ENCODE peak calls at places on chromosome 15, in five cellular contexts. One of them, this sample, is unnamed.
A peak's percentile ranks its signal among the peaks of the same experiment; 100 is the strongest.

GRCh38 chr15:87369269-87369668 is 887.3 kb downstream of the NTRK3 start:
- DNase-seq in CD8-positive, alpha-beta T cell: no peak
- DNase-seq in coronary artery: no peak
- DNase-seq in Peyer's patch: no peak
- DNase-seq in ovary: no peak
- DNase-seq in this sample: no peak

GRCh38 chr15:62896380-62896866 is 146.1 kb upstream of the TPM1 start:
- DNase-seq in coronary artery: no peak
- DNase-seq in CD8-positive, alpha-beta T cell: no peak
- DNase-seq in Peyer's patch: no peak
- DNase-seq in ovary: no peak
- DNase-seq in this sample: no peak

GRCh38 chr15:87527416-87527815 is 729.1 kb downstream of the NTRK3 start:
- DNase-seq in coronary artery: no peak
- DNase-seq in CD8-positive, alpha-beta T cell: no peak
- DNase-seq in Peyer's patch: no peak
- DNase-seq in ovary: no peak
- DNase-seq in this sample: no peak

GRCh38 chr15:83487519-83487918 is 40.4 kb downstream of the SH3GL3 start:
- DNase-seq in coronary artery: no peak
- DNase-seq in ovary: no peak
- DNase-seq in CD8-positive, alpha-beta T cell: no peak
- DNase-seq in Peyer's patch: no peak
- DNase-seq in this sample: no peak

GRCh38 chr15:72994778-72995177 is 57.5 kb upstream of the NEO1 start:
- DNase-seq in ovary: peak; percentile 63
- DNase-seq in coronary artery: no peak
- DNase-seq in Peyer's patch: peak; percentile 60
- DNase-seq in CD8-positive, alpha-beta T cell: no peak
- DNase-seq in this sample: no peak

GRCh38 chr15:62769604-62770003 is 272.9 kb upstream of the TPM1 start:
- DNase-seq in Peyer's patch: no peak
- DNase-seq in coronary artery: no peak
- DNase-seq in CD8-positive, alpha-beta T cell: no peak
- DNase-seq in ovary: no peak
- DNase-seq in this sample: no peak

GRCh38 chr15:97502038-97502437 is 458.5 kb upstream of the ARRDC4 start:
- DNase-seq in ovary: no peak
- DNase-seq in Peyer's patch: no peak
- DNase-seq in coronary artery: no peak
- DNase-seq in CD8-positive, alpha-beta T cell: no peak
- DNase-seq in this sample: no peak

GRCh38 chr15:58462547-58462946 is 30.8 kb downstream of the LIPC start:
- DNase-seq in Peyer's patch: peak; percentile 79
- DNase-seq in CD8-positive, alpha-beta T cell: no peak
- DNase-seq in ovary: no peak
- DNase-seq in coronary artery: no peak
- DNase-seq in this sample: no peak

GRCh38 chr15:89198934-89199333 is 22.4 kb downstream of the RLBP1 start:
- DNase-seq in CD8-positive, alpha-beta T cell: no peak
- DNase-seq in ovary: no peak
- DNase-seq in coronary artery: no peak
- DNase-seq in Peyer's patch: no peak
- DNase-seq in this sample: no peak

GRCh38 chr15:22895465-22896190 is 57.2 kb downstream of the NIPA2 start:
- DNase-seq in Peyer's patch: peak; percentile 80
- DNase-seq in coronary artery: no peak
- DNase-seq in CD8-positive, alpha-beta T cell: no peak
- DNase-seq in ovary: no peak
- DNase-seq in this sample: no peak

GRCh38 chr15:31463521-31464102 is 137.0 kb downstream of the KLF13 start:
- DNase-seq in ovary: no peak
- DNase-seq in coronary artery: no peak
- DNase-seq in CD8-positive, alpha-beta T cell: no peak
- DNase-seq in Peyer's patch: peak; percentile 43
- DNase-seq in this sample: peak; percentile 30

GRCh38 chr15:75531041-75531450 is 48.1 kb downstream of the PTPN9 start:
- DNase-seq in CD8-positive, alpha-beta T cell: no peak
- DNase-seq in coronary artery: no peak
- DNase-seq in ovary: peak; percentile 60
- DNase-seq in Peyer's patch: peak; percentile 55
- DNase-seq in this sample: peak; percentile 64

GRCh38 chr15:52559022-52559421 is 9.8 kb downstream of the ARPP19 start:
- DNase-seq in Peyer's patch: no peak
- DNase-seq in CD8-positive, alpha-beta T cell: no peak
- DNase-seq in ovary: no peak
- DNase-seq in coronary artery: no peak
- DNase-seq in this sample: no peak

GRCh38 chr15:70633394-70633793 is 130.0 kb downstream of the UACA start:
- DNase-seq in ovary: no peak
- DNase-seq in coronary artery: no peak
- DNase-seq in CD8-positive, alpha-beta T cell: no peak
- DNase-seq in Peyer's patch: no peak
- DNase-seq in this sample: no peak

GRCh38 chr15:43903864-43904290 is 77.1 kb downstream of the WDR76 start:
- DNase-seq in coronary artery: no peak
- DNase-seq in CD8-positive, alpha-beta T cell: peak; percentile 24
- DNase-seq in Peyer's patch: peak; percentile 71
- DNase-seq in ovary: peak; percentile 15
- DNase-seq in this sample: no peak

GRCh38 chr15:78241017-78241416 is 6.7 kb upstream of the ACSBG1 start:
- DNase-seq in CD8-positive, alpha-beta T cell: peak; percentile 76
- DNase-seq in coronary artery: no peak
- DNase-seq in Peyer's patch: peak; percentile 94
- DNase-seq in ovary: peak; percentile 81
- DNase-seq in this sample: peak; percentile 87

GRCh38 chr15:78969687-78970349 is 25.0 kb upstream of the CTSH start:
- DNase-seq in Peyer's patch: no peak
- DNase-seq in coronary artery: no peak
- DNase-seq in ovary: no peak
- DNase-seq in CD8-positive, alpha-beta T cell: no peak
- DNase-seq in this sample: no peak

GRCh38 chr15:39591141-39591895 is 10.4 kb downstream of the THBS1 start:
- DNase-seq in CD8-positive, alpha-beta T cell: no peak
- DNase-seq in Peyer's patch: no peak
- DNase-seq in ovary: no peak
- DNase-seq in coronary artery: no peak
- DNase-seq in this sample: no peak

GRCh38 chr15:65909831-65910230 is 40.5 kb downstream of the RAB11A start:
- DNase-seq in CD8-positive, alpha-beta T cell: no peak
- DNase-seq in ovary: no peak
- DNase-seq in coronary artery: peak; percentile 36
- DNase-seq in Peyer's patch: no peak
- DNase-seq in this sample: no peak

GRCh38 chr15:69032006-69032405 is 17.5 kb downstream of the NOX5 start:
- DNase-seq in coronary artery: no peak
- DNase-seq in CD8-positive, alpha-beta T cell: no peak
- DNase-seq in Peyer's patch: no peak
- DNase-seq in ovary: no peak
- DNase-seq in this sample: no peak
- H3K27ac ChIP-seq in coronary artery: no peak overlapping the region
- H3K27ac ChIP-seq in CD8-positive, alpha-beta T cell: no peak overlapping the region
- H3K27ac ChIP-seq in Peyer's patch: no peak overlapping the region
- H3K27ac ChIP-seq in ovary: no peak overlapping the region
- H3K27ac ChIP-seq in this sample: no peak overlapping the region

GRCh38 chr15:98899266-98900021 is 108.1 kb downstream of the PGPEP1L start:
- DNase-seq in coronary artery: no peak
- DNase-seq in Peyer's patch: no peak
- DNase-seq in ovary: no peak
- DNase-seq in CD8-positive, alpha-beta T cell: no peak
- DNase-seq in this sample: no peak

GRCh38 chr15:98898122-98898521 is 109.5 kb downstream of the PGPEP1L start:
- DNase-seq in coronary artery: no peak
- DNase-seq in CD8-positive, alpha-beta T cell: no peak
- DNase-seq in Peyer's patch: no peak
- DNase-seq in ovary: no peak
- DNase-seq in this sample: no peak

GRCh38 chr15:98901438-98901837 is 106.2 kb downstream of the PGPEP1L start:
- DNase-seq in ovary: no peak
- DNase-seq in coronary artery: no peak
- DNase-seq in CD8-positive, alpha-beta T cell: no peak
- DNase-seq in Peyer's patch: no peak
- DNase-seq in this sample: no peak

GRCh38 chr15:98903377-98904018 is 104.1 kb downstream of the PGPEP1L start:
- DNase-seq in Peyer's patch: no peak
- DNase-seq in ovary: no peak
- DNase-seq in CD8-positive, alpha-beta T cell: no peak
- DNase-seq in coronary artery: no peak
- DNase-seq in this sample: no peak

GRCh38 chr15:98900382-98900781 is 107.2 kb downstream of the PGPEP1L start:
- DNase-seq in Peyer's patch: no peak
- DNase-seq in ovary: no peak
- DNase-seq in coronary artery: no peak
- DNase-seq in CD8-positive, alpha-beta T cell: no peak
- DNase-seq in this sample: no peak
- H3K27ac ChIP-seq in Peyer's patch: no peak overlapping the region
- H3K27ac ChIP-seq in ovary: peak overlapping the region; percentile 22
- H3K27ac ChIP-seq in coronary artery: peak overlapping the region; percentile 66
- H3K27ac ChIP-seq in CD8-positive, alpha-beta T cell: no peak overlapping the region
- H3K27ac ChIP-seq in this sample: no peak overlapping the region

GRCh38 chr15:40953713-40954074 is 423 bp downstream of the CHAC1 start:
- DNase-seq in ovary: no peak
- DNase-seq in coronary artery: no peak
- DNase-seq in Peyer's patch: no peak
- DNase-seq in CD8-positive, alpha-beta T cell: no peak
- DNase-seq in this sample: no peak
- H3K27ac ChIP-seq in ovary: no peak overlapping the region
- H3K27ac ChIP-seq in coronary artery: peak overlapping the region; percentile 86
- H3K27ac ChIP-seq in Peyer's patch: peak overlapping the region; percentile 81
- H3K27ac ChIP-seq in CD8-positive, alpha-beta T cell: no peak overlapping the region
- H3K27ac ChIP-seq in this sample: peak overlapping the region; percentile 76

GRCh38 chr15:90300541-90300940 is 35.1 kb downstream of the NGRN start:
- DNase-seq in coronary artery: no peak
- DNase-seq in CD8-positive, alpha-beta T cell: no peak
- DNase-seq in ovary: no peak
- DNase-seq in Peyer's patch: peak; percentile 39
- DNase-seq in this sample: peak; percentile 32
- H3K27ac ChIP-seq in coronary artery: peak overlapping the region; percentile 94
- H3K27ac ChIP-seq in CD8-positive, alpha-beta T cell: no peak overlapping the region
- H3K27ac ChIP-seq in ovary: no peak overlapping the region
- H3K27ac ChIP-seq in Peyer's patch: no peak overlapping the region
- H3K27ac ChIP-seq in this sample: no peak overlapping the region

DNA sequence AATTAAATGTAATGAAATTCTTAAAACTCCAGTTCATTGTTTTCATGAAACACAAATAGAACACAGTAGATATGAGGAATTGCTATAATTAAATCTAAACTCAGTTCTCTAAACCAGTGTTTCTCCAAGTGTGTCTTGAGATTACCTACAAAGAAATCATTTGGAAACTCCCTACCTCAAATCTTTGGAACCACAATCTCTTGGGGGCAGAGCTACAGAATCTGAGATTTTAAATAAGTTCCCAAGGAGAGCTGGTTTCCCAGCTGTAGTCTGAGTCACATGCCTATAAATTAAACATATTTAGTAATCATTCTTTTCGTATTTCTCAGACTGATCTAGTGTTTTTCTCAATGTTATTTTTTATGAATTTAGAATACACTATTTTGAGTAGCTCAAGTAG is 17.0 kb upstream of the ACTC1 start:
- DNase-seq in Peyer's patch: no peak
- DNase-seq in coronary artery: no peak
- DNase-seq in ovary: no peak
- DNase-seq in CD8-positive, alpha-beta T cell: no peak
- DNase-seq in this sample: no peak
- H3K27ac ChIP-seq in Peyer's patch: no peak overlapping the region
- H3K27ac ChIP-seq in coronary artery: peak overlapping the region; percentile 84
- H3K27ac ChIP-seq in ovary: no peak overlapping the region
- H3K27ac ChIP-seq in CD8-positive, alpha-beta T cell: no peak overlapping the region
- H3K27ac ChIP-seq in this sample: no peak overlapping the region

DNA sequence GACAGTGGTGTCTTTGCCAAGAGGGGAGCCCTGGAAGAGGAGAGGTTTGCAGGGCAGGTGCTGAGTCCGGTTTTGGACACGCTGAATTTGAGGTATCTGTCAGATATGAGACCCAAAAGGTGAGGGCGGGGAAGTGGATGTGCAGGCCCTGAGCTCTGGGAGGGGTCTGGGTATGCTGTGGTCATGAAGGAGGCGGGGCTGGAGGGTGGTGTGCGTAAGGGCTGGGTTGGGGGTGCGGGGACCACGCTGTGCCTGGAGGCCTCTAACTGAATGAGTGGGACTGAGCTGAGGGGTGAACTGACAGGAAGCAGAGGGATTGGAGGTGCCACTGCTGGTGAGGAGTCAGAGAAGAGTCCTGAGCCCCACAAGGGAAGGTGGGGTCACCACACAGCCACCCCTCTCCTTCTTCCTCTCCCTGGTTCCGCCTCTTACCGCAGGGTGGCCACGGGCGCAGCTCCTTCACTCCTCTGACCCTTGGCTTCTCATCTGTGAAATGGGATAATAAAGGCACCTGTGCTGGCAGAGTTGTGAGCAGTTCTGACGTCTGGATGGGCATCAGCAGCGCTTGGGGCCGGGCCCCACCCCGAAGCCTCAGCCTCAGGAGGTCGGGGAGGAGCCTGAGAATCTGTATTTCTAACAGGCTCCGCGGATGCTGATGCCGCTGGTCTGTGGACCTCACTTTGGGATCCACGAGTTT is 28.8 kb downstream of the PSTPIP1 start:
- DNase-seq in coronary artery: no peak
- DNase-seq in CD8-positive, alpha-beta T cell: peak; percentile 19
- DNase-seq in ovary: peak; percentile 6
- DNase-seq in Peyer's patch: no peak
- DNase-seq in this sample: no peak
- H3K27ac ChIP-seq in coronary artery: no peak overlapping the region
- H3K27ac ChIP-seq in CD8-positive, alpha-beta T cell: no peak overlapping the region
- H3K27ac ChIP-seq in ovary: no peak overlapping the region
- H3K27ac ChIP-seq in Peyer's patch: no peak overlapping the region
- H3K27ac ChIP-seq in this sample: no peak overlapping the region

GRCh38 chr15:101149864-101150722 is 101.8 kb downstream of the CHSY1 start:
- DNase-seq in coronary artery: no peak
- DNase-seq in Peyer's patch: no peak
- DNase-seq in ovary: no peak
- DNase-seq in CD8-positive, alpha-beta T cell: no peak
- DNase-seq in this sample: no peak

GRCh38 chr15:101148881-101149664 is 102.8 kb downstream of the CHSY1 start:
- DNase-seq in coronary artery: no peak
- DNase-seq in Peyer's patch: no peak
- DNase-seq in ovary: no peak
- DNase-seq in CD8-positive, alpha-beta T cell: no peak
- DNase-seq in this sample: no peak

GRCh38 chr15:101146118-101146702 is 105.6 kb downstream of the CHSY1 start:
- DNase-seq in coronary artery: no peak
- DNase-seq in Peyer's patch: no peak
- DNase-seq in ovary: no peak
- DNase-seq in CD8-positive, alpha-beta T cell: no peak
- DNase-seq in this sample: no peak

GRCh38 chr15:101147181-101147580 is 104.7 kb downstream of the CHSY1 start:
- DNase-seq in CD8-positive, alpha-beta T cell: no peak
- DNase-seq in coronary artery: no peak
- DNase-seq in Peyer's patch: no peak
- DNase-seq in ovary: no peak
- DNase-seq in this sample: no peak

GRCh38 chr15:101148166-101148880 is 103.5 kb downstream of the CHSY1 start:
- DNase-seq in Peyer's patch: no peak
- DNase-seq in CD8-positive, alpha-beta T cell: no peak
- DNase-seq in coronary artery: no peak
- DNase-seq in ovary: no peak
- DNase-seq in this sample: no peak
- H3K27ac ChIP-seq in Peyer's patch: no peak overlapping the region
- H3K27ac ChIP-seq in CD8-positive, alpha-beta T cell: no peak overlapping the region
- H3K27ac ChIP-seq in coronary artery: peak overlapping the region; percentile 34
- H3K27ac ChIP-seq in ovary: no peak overlapping the region
- H3K27ac ChIP-seq in this sample: no peak overlapping the region